ENCODE peak calls at places on chromosomes 7 and 10, in four cellular contexts. B is mesendoderm, T is psoas muscle, P is HT1080. D is an unnamed sample.

GRCh38 chr10:35412900-35413491 is 76.7 kb downstream of the CCNY start:
- DNase-seq in P (peak), B (peak), T (no peak), D (no peak)

GRCh38 chr10:77051837-77052236 is 585.8 kb downstream of the KCNMA1 start:
- DNase-seq in B (no peak), P (no peak), T (no peak), D (no peak)

GRCh38 chr7:14207154-14207553 is 217.7 kb upstream of the ETV1 start:
- DNase-seq in P (peak), T (no peak), B (peak), D (no peak)

GRCh38 chr7:45223728-45224630 is 66.4 kb downstream of the RAMP3 start:
- DNase-seq in B (no peak), P (no peak), T (no peak), D (no peak)

GRCh38 chr10:75229961-75230360 is 5.8 kb downstream of the COMTD1 start:
- DNase-seq in P (no peak), T (no peak), B (no peak), D (no peak)

GRCh38 chr10:112763916-112764520 is 186.0 kb upstream of the TCF7L2 start:
- DNase-seq in B (no peak), P (peak), T (no peak), D (no peak)

GRCh38 chr10:100864981-100865380 is 47.8 kb upstream of the SLF2 start:
- DNase-seq in P (no peak), T (no peak), B (no peak), D (no peak)

GRCh38 chr7:31061185-31061584 is 9.1 kb downstream of the ADCYAP1R1 start:
- DNase-seq in B (peak), T (no peak), P (no peak), D (no peak)

GRCh38 chr10:132850246-132850645 is 64.3 kb upstream of the NKX6-2 start:
- DNase-seq in B (no peak), T (peak), P (no peak), D (no peak)

GRCh38 chr7:91310829-91311460 is 46.7 kb downstream of the FZD1 start:
- DNase-seq in P (peak), B (peak), T (no peak), D (no peak)

GRCh38 chr7:130273081-130273699 is 6.5 kb downstream of the CPA2 start:
- DNase-seq in B (peak), P (no peak), T (no peak), D (no peak)

GRCh38 chr10:71217266-71218045 is 5.1 kb downstream of the UNC5B start:
- DNase-seq in T (no peak), B (peak), P (no peak), D (no peak)

GRCh38 chr7:157887400-157887799 is 550.6 kb downstream of the DNAJB6 start:
- DNase-seq in P (no peak), B (no peak), T (no peak), D (no peak)

GRCh38 chr7:156515911-156516790 is 124.4 kb upstream of the RNF32 start:
- DNase-seq in B (no peak), T (no peak), P (no peak), D (no peak)

GRCh38 chr10:76114556-76114955 is 683.1 kb downstream of the LRMDA start:
- DNase-seq in T (no peak), P (no peak), B (no peak), D (no peak)

GRCh38 chr7:81190997-81191747 is 272.3 kb upstream of the SEMA3C start:
- DNase-seq in B (no peak), P (peak), T (no peak), D (no peak)

GRCh38 chr7:66330961-66331360 is 125.8 kb downstream of the TPST1 start:
- DNase-seq in T (peak), B (no peak), P (no peak), D (no peak)

GRCh38 chr7:6531492-6532279 is 19.6 kb downstream of the GRID2IP start:
- DNase-seq in T (no peak), P (no peak), B (no peak), D (no peak)

GRCh38 chr7:44724276-44724675 is 24.4 kb upstream of the ZMIZ2 start:
- DNase-seq in B (peak), P (no peak), T (no peak), D (no peak)

GRCh38 chr7:15967551-15967950 is 281.1 kb upstream of the MEOX2 start:
- DNase-seq in P (no peak), T (no peak), B (no peak), D (no peak)

GRCh38 chr10:95462740-95463667 is 98.2 kb downstream of the SORBS1 start:
- DNase-seq in P (no peak), T (no peak), B (no peak), D (no peak)

GRCh38 chr7:1571261-1571650 is 1.4 kb upstream of the PSMG3 start:
- DNase-seq in T (peak), B (no peak), P (no peak), D (no peak)

GRCh38 chr10:80272793-80273522 is 16.5 kb downstream of the MAT1A start:
- DNase-seq in P (no peak), T (no peak), B (peak), D (no peak)

GRCh38 chr7:140661124-140661523 is 11.6 kb upstream of the ADCK2 start:
- DNase-seq in P (no peak), B (no peak), T (no peak), D (no peak)

GRCh38 chr7:64878684-64879083 is 24.4 kb upstream of the ZNF273 start:
- DNase-seq in T (no peak), B (no peak), P (peak), D (no peak)

GRCh38 chr7:151598045-151598444 is 78.3 kb upstream of the RHEB start:
- DNase-seq in P (peak), T (no peak), B (no peak), D (no peak)

GRCh38 chr10:4595920-4596319 is 230.1 kb upstream of the AKR1E2 start:
- DNase-seq in P (no peak), T (no peak), B (no peak), D (no peak)

GRCh38 chr7:38169862-38170261 is 8.2 kb upstream of the STARD3NL start:
- DNase-seq in T (no peak), B (peak), P (peak), D (peak)

GRCh38 chr10:533186-533585 is 156.3 kb downstream of the DIP2C start:
- DNase-seq in T (no peak), B (peak), P (no peak), D (no peak)

GRCh38 chr10:104337985-104338735 is at the start of gene ITPRIP:
- DNase-seq in P (peak), T (peak), B (peak), D (peak)

GRCh38 chr7:157667261-157667660 is 330.5 kb downstream of the DNAJB6 start:
- DNase-seq in B (no peak), P (no peak), T (no peak), D (no peak)

GRCh38 chr10:102642553-102643345 is 1.5 kb upstream of the TRIM8 start:
- DNase-seq in B (no peak), P (peak), T (peak), D (peak)

GRCh38 chr7:53252539-53252938 is 217.1 kb downstream of the POM121L12 start:
- DNase-seq in P (no peak), B (no peak), T (no peak), D (no peak)

GRCh38 chr10:84548869-84549268 is 220.5 kb downstream of the CCSER2 start:
- DNase-seq in B (peak), P (peak), T (no peak), D (no peak)

GRCh38 chr10:115093286-115093775 is at the start of gene ATRNL1:
- DNase-seq in P (peak), T (peak), B (peak), D (no peak)

GRCh38 chr10:63681965-63682704 is 160.9 kb downstream of the REEP3 start:
- DNase-seq in T (no peak), P (peak), B (no peak), D (no peak)

GRCh38 chr10:116972136-116972535 is 32.9 kb downstream of the SHTN1 start:
- DNase-seq in P (no peak), B (no peak), T (no peak), D (no peak)

GRCh38 chr10:72257051-72257892 is 16.5 kb upstream of the DDIT4 start:
- DNase-seq in T (no peak), B (no peak), P (no peak), D (no peak)

D was measured in immature natural killer cell.